ENCODE peak calls at places on chromosome 18, in seven cellular contexts. T, M, R, Q, H, P and Z are unnamed samples.

GRCh38 chr18:79988925-79989361 is 580 bp upstream of the TXNL4A start:
- DNase-seq in T (peak), M (no peak), R (peak), Q (peak), H (peak), P (no peak), Z (peak)

GRCh38 chr18:66727991-66728390 is 124.1 kb upstream of the CDH19 start:
- DNase-seq in T (no peak), M (no peak), R (peak), Q (peak), H (peak), P (no peak), Z (no peak)

GRCh38 chr18:49976810-49977209 is 163.5 kb upstream of the ACAA2 start:
- DNase-seq in T (no peak), M (no peak), R (peak), Q (no peak), H (no peak), P (peak), Z (no peak)

GRCh38 chr18:77164762-77165485 is 32.3 kb upstream of the MBP start:
- DNase-seq in T (no peak), M (no peak), R (no peak), Q (no peak), H (no peak), P (no peak), Z (no peak)

GRCh38 chr18:74445585-74445984 is 11.5 kb downstream of the DIPK1C start:
- DNase-seq in T (no peak), M (no peak), R (no peak), Q (no peak), H (no peak), P (no peak), Z (no peak)

GRCh38 chr18:35778850-35779634 is 193.4 kb upstream of the RMP24 start:
- DNase-seq in T (no peak), M (no peak), R (no peak), Q (no peak), H (no peak), P (no peak), Z (no peak)

GRCh38 chr18:11989966-11990380 is 8.7 kb downstream of the IMPA2 start:
- DNase-seq in T (no peak), M (peak), R (no peak), Q (no peak), H (no peak), P (no peak), Z (no peak)

GRCh38 chr18:54690198-54690597 is 99.2 kb downstream of the DYNAP start:
- DNase-seq in T (no peak), M (no peak), R (peak), Q (peak), H (no peak), P (no peak), Z (no peak)

GRCh38 chr18:27685071-27685470 is 491.9 kb downstream of the CDH2 start:
- DNase-seq in T (no peak), M (no peak), R (no peak), Q (no peak), H (no peak), P (no peak), Z (no peak)

GRCh38 chr18:79554945-79555645 is 124.5 kb upstream of the CTDP1 start:
- DNase-seq in T (no peak), M (no peak), R (no peak), Q (no peak), H (no peak), P (no peak), Z (no peak)

GRCh38 chr18:22057908-22058527 is 111.4 kb upstream of the GATA6 start:
- DNase-seq in T (no peak), M (no peak), R (no peak), Q (no peak), H (no peak), P (no peak), Z (no peak)

GRCh38 chr18:34493099-34493544 is 217.0 kb upstream of the DTNA start:
- DNase-seq in T (peak), M (peak), R (peak), Q (peak), H (peak), P (peak), Z (peak)

GRCh38 chr18:41353726-41354125 is 601.3 kb upstream of the PIK3C3 start:
- DNase-seq in T (no peak), M (no peak), R (no peak), Q (no peak), H (no peak), P (no peak), Z (no peak)

GRCh38 chr18:73043231-73044000 is 175.6 kb upstream of the NETO1 start:
- DNase-seq in T (no peak), M (peak), R (no peak), Q (no peak), H (no peak), P (no peak), Z (no peak)

GRCh38 chr18:63974991-63975390 is 5.1 kb downstream of the SERPINB8 start:
- DNase-seq in T (no peak), M (no peak), R (peak), Q (peak), H (peak), P (no peak), Z (no peak)

GRCh38 chr18:11808001-11808855 is 43.0 kb upstream of the CHMP1B start:
- DNase-seq in T (peak), M (no peak), R (peak), Q (no peak), H (no peak), P (no peak), Z (no peak)

GRCh38 chr18:43312891-43313290 is 35.6 kb upstream of the SYT4 start:
- DNase-seq in T (peak), M (no peak), R (no peak), Q (no peak), H (no peak), P (no peak), Z (no peak)

GRCh38 chr18:13285874-13286273 is 67.3 kb downstream of the LDLRAD4 start:
- DNase-seq in T (no peak), M (no peak), R (no peak), Q (no peak), H (no peak), P (no peak), Z (no peak)

GRCh38 chr18:46481048-46481846 is 175.8 kb downstream of the LOXHD1 start:
- DNase-seq in T (peak), M (no peak), R (peak), Q (peak), H (peak), P (no peak), Z (peak)

GRCh38 chr18:58025733-58026132 is 18.3 kb upstream of the NEDD4L start:
- DNase-seq in T (peak), M (no peak), R (no peak), Q (no peak), H (no peak), P (no peak), Z (no peak)

GRCh38 chr18:77127769-77128671 is 4.6 kb downstream of the MBP start:
- DNase-seq in T (peak), M (peak), R (peak), Q (peak), H (peak), P (no peak), Z (peak)

GRCh38 chr18:6752200-6752873 is 22.8 kb downstream of the ARHGAP28 start:
- DNase-seq in T (peak), M (no peak), R (peak), Q (peak), H (no peak), P (no peak), Z (no peak)

GRCh38 chr18:12828116-12829051 is 55.7 kb downstream of the PTPN2 start:
- DNase-seq in T (no peak), M (no peak), R (no peak), Q (no peak), H (no peak), P (no peak), Z (no peak)

GRCh38 chr18:29163596-29163995 is 986.7 kb upstream of the CDH2 start:
- DNase-seq in T (no peak), M (no peak), R (no peak), Q (no peak), H (no peak), P (no peak), Z (no peak)

GRCh38 chr18:13303761-13304364 is 85.3 kb downstream of the LDLRAD4 start:
- DNase-seq in T (peak), M (no peak), R (no peak), Q (no peak), H (no peak), P (no peak), Z (no peak)

GRCh38 chr18:61542596-61542995 is 209.4 kb downstream of the CDH20 start:
- DNase-seq in T (no peak), M (no peak), R (no peak), Q (no peak), H (no peak), P (no peak), Z (no peak)

GRCh38 chr18:44569391-44570055 is 111.2 kb upstream of the SETBP1 start:
- DNase-seq in T (no peak), M (no peak), R (no peak), Q (no peak), H (no peak), P (no peak), Z (no peak)

GRCh38 chr18:59501876-59502221 is 142.8 kb upstream of the LMAN1 start:
- DNase-seq in T (no peak), M (no peak), R (peak), Q (no peak), H (no peak), P (no peak), Z (no peak)

GRCh38 chr18:67318651-67319050 is 197.9 kb downstream of the DSEL start:
- DNase-seq in T (no peak), M (no peak), R (no peak), Q (peak), H (no peak), P (no peak), Z (peak)

GRCh38 chr18:20971886-20972267 is 139.7 kb downstream of the ROCK1 start:
- DNase-seq in T (peak), M (no peak), R (peak), Q (peak), H (peak), P (no peak), Z (peak)

GRCh38 chr18:65380986-65381385 is 369.8 kb upstream of the CDH7 start:
- DNase-seq in T (no peak), M (no peak), R (no peak), Q (no peak), H (no peak), P (peak), Z (no peak)

GRCh38 chr18:74630804-74631203 is 33.1 kb downstream of the ZNF407 start:
- DNase-seq in T (no peak), M (no peak), R (no peak), Q (no peak), H (no peak), P (no peak), Z (no peak)

GRCh38 chr18:47263197-47263827 is 11.9 kb upstream of the SKOR2 start:
- DNase-seq in T (no peak), M (no peak), R (no peak), Q (no peak), H (no peak), P (no peak), Z (no peak)

GRCh38 chr18:3345885-3346284 is 84.0 kb downstream of the MYL12B start:
- DNase-seq in T (no peak), M (no peak), R (peak), Q (peak), H (no peak), P (no peak), Z (no peak)

GRCh38 chr18:9095297-9096012 is 7.0 kb upstream of the NDUFV2 start:
- DNase-seq in T (no peak), M (no peak), R (peak), Q (peak), H (peak), P (no peak), Z (no peak)